ENCODE peak calls at places on chromosomes 16 and 17, in five cellular contexts. M, O, G, L and V are unnamed samples.

GRCh38 chr16:53817117-53817516 is 113.2 kb downstream of the FTO start:
- DNase-seq in L (no peak), O (no peak), M (no peak), G (peak; percentile 72), V (no peak)

GRCh38 chr17:61232871-61233270 is 166.8 kb upstream of the TBX2 start:
- DNase-seq in G (no peak), M (no peak), O (no peak), L (no peak), V (no peak)

GRCh38 chr17:36674278-36674650 is 72.9 kb downstream of the MRM1 start:
- DNase-seq in O (peak; percentile 23), M (no peak), L (no peak), G (no peak), V (no peak)

GRCh38 chr17:81868674-81869220 is 2.4 kb downstream of the ARHGDIA start:
- DNase-seq in M (no peak), O (no peak), L (peak; percentile 73), G (peak; percentile 81), V (no peak)

GRCh38 chr17:54968954-54969400 is 412 bp downstream of the STXBP4 start:
- DNase-seq in G (peak; percentile 11), M (no peak), L (no peak), O (no peak), V (peak; percentile 64)

GRCh38 chr16:3171855-3172593 is 16.0 kb upstream of the OR1F1 start:
- DNase-seq in M (no peak), O (no peak), L (peak; percentile 37), G (no peak), V (no peak)

GRCh38 chr16:81723098-81723723 is 55.9 kb upstream of the PLCG2 start:
- DNase-seq in M (peak; percentile 30), G (peak; percentile 75), L (no peak), O (no peak), V (no peak)

GRCh38 chr17:58383892-58384462 is 32.0 kb upstream of the SUPT4H1 start:
- DNase-seq in O (no peak), L (no peak), G (no peak), M (no peak), V (no peak)

GRCh38 chr16:86565181-86565631 is 1.4 kb upstream of the FOXC2 start:
- DNase-seq in L (no peak), M (no peak), O (no peak), G (no peak), V (no peak)

GRCh38 chr16:4612474-4612931 is 2.2 kb downstream of the UBALD1 start:
- DNase-seq in M (no peak), O (no peak), L (no peak), G (no peak), V (no peak)

GRCh38 chr16:85652431-85653221 is 36.1 kb downstream of the GINS2 start:
- DNase-seq in M (peak; percentile 74), L (peak; percentile 70), G (no peak), O (no peak), V (peak; percentile 62)

GRCh38 chr16:73047536-73048291 is at the start of gene ZFHX3:
- DNase-seq in G (no peak), O (peak; percentile 13), L (peak; percentile 87), M (no peak), V (peak; percentile 27)

GRCh38 chr17:68599091-68599872 is 1.9 kb downstream of the FAM20A start:
- DNase-seq in L (no peak), O (no peak), G (no peak), M (no peak), V (no peak)

GRCh38 chr17:34201225-34201624 is 53.9 kb upstream of the CCL2 start:
- DNase-seq in O (no peak), L (no peak), M (no peak), G (no peak), V (no peak)

GRCh38 chr16:30609002-30609927 is 924 bp downstream of the ZNF689 start:
- DNase-seq in L (peak; percentile 74), M (peak; percentile 64), G (peak; percentile 54), O (peak; percentile 20), V (peak; percentile 51)

GRCh38 chr16:28596840-28597691 is at the start of gene SULT1A2:
- DNase-seq in M (no peak), O (no peak), L (peak; percentile 89), G (peak; percentile 30), V (no peak)

GRCh38 chr17:45384047-45384799 is 48.4 kb downstream of the ARHGAP27 start:
- DNase-seq in M (no peak), G (no peak), L (no peak), O (no peak), V (no peak)

GRCh38 chr16:77823067-77823466 is 34.7 kb downstream of the VAT1L start:
- DNase-seq in G (no peak), M (no peak), L (no peak), O (no peak), V (no peak)

GRCh38 chr16:84832488-84833141 is 12.8 kb downstream of the CRISPLD2 start:
- DNase-seq in O (no peak), L (peak; percentile 68), G (no peak), M (peak; percentile 77), V (no peak)

GRCh38 chr16:708019-708418 is 2.4 kb upstream of the FBXL16 start:
- DNase-seq in G (no peak), L (no peak), O (no peak), M (no peak), V (no peak)

GRCh38 chr17:33334703-33335102 is 41.6 kb upstream of the ASIC2 start:
- DNase-seq in M (no peak), O (no peak), G (peak; percentile 8), L (no peak), V (no peak)

DNA sequence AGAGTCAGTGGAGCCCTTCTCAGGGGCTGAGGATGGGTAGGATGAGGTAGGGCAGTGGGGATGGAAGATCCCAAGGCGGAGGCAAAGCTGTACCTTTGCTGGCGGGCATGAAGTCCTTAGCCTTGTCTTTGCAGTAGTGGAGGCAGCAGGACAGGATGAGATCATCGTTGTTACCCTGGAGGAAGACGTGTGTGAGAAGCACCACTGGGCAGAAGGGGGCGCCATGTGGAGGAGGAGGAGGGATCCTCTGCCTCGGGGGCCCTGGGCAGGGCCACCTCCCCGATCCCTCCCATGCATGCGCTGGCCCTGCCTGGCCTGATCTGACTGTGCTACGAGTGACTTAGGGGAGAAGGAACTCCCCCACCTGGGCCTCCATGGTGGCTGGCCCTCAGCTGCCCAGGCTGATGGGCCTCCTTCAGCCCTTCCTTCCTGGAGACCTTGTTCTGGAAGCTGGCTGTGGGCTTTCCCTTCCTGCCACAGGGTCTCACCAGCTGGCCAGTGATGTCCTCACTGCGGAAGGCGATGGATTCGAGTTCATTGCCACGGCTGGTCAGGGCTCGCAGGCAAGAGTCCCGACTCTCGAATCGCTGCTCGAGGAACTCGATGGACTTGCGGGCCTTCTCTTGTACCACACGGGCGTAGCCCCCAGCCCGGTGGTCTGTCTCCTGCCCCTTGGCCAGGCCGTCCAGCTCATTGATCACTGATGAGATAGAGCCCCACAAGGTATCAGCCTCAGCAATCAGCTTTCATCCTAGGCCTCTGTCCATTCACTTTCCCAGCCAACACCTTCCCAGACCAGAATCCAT is 10.3 kb downstream of the HIC1 start:
- DNase-seq in L (no peak), O (no peak), G (no peak), M (no peak), V (no peak)
- H3K27ac ChIP-seq in L (peak overlapping the region; percentile 65), O (no peak overlapping the region), G (peak overlapping the region; percentile 51), M (peak overlapping the region; percentile 86), V (no peak overlapping the region)

DNA sequence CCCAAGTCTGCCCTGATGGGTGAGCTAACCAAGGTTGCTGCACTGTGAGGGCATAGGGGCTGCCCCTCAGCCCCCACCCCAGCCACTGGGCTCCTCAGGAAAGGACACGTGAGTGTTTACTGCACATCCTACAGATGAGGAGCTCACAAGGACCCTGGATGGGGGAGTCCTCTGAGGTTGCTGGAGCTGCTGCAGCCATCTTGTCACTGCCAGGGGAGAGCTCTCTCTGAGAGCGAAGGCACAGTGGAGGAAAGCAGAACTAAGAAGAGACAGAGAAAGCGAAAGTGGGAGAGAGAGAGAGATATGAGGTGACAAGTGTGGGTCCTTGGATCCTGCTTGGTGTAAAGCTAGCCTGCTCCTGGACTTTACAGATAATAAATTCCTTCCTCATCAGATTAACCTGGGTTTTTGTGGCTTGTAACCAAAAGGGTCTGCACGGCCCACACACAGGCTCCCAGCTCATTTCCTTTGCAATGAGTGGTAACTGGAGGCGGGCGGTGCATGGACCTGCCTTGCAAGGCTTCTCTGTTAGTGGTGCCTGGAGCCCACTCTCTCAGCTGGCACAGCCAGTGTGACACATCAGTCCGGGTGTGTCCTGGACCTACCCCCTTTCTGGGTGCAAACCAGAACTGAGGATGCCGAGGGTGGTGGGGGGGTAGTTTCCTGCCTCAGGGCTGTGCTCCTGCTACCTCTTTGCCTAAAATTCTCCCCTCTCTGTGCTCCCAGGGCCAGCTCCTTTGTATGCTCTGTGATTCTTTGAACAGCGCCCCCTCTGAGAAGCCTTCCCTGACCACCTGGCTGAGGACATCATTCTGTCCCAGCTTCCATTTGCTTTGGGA is 14.2 kb downstream of the SNX20 start:
- DNase-seq in L (no peak), G (no peak), M (no peak), O (no peak), V (no peak)
- H3K27ac ChIP-seq in L (no peak overlapping the region), G (no peak overlapping the region), M (no peak overlapping the region), O (peak overlapping the region; percentile 14), V (no peak overlapping the region)

DNA sequence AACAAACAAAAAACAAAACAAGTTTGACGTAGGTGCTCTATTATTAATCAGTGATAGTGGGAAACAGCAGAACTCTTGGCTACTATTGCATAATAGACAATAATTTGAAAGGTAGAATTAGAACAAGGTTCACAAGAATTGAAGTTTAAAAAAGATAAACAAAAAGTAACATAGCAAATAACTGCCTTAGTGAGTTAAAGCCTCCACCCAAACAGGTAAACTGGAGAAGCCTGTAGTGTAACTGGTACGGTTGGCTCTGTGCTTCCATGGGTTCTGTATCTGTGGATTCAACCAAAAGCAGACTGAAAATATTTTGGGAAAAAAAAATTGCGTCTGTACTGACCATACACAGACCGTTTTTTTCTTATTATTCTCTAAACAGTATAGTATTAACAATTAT is 38.5 kb downstream of the MBTD1 start:
- DNase-seq in M (no peak), O (no peak), L (no peak), G (no peak), V (no peak)
- H3K27ac ChIP-seq in M (no peak overlapping the region), O (no peak overlapping the region), L (no peak overlapping the region), G (no peak overlapping the region), V (no peak overlapping the region)

GRCh38 chr17:29376667-29377268 is 13.4 kb upstream of the TAOK1 start:
- DNase-seq in G (peak; percentile 21), M (peak; percentile 50), L (no peak), O (no peak), V (peak; percentile 84)

GRCh38 chr17:29384901-29385300 is 5.3 kb upstream of the TAOK1 start:
- DNase-seq in O (no peak), L (no peak), G (peak; percentile 16), M (no peak), V (no peak)

GRCh38 chr17:29383687-29384086 is 6.5 kb upstream of the TAOK1 start:
- DNase-seq in O (no peak), G (no peak), L (no peak), M (no peak), V (no peak)

GRCh38 chr17:29378495-29378894 is 11.7 kb upstream of the TAOK1 start:
- DNase-seq in G (no peak), M (no peak), L (no peak), O (no peak), V (no peak)

DNA sequence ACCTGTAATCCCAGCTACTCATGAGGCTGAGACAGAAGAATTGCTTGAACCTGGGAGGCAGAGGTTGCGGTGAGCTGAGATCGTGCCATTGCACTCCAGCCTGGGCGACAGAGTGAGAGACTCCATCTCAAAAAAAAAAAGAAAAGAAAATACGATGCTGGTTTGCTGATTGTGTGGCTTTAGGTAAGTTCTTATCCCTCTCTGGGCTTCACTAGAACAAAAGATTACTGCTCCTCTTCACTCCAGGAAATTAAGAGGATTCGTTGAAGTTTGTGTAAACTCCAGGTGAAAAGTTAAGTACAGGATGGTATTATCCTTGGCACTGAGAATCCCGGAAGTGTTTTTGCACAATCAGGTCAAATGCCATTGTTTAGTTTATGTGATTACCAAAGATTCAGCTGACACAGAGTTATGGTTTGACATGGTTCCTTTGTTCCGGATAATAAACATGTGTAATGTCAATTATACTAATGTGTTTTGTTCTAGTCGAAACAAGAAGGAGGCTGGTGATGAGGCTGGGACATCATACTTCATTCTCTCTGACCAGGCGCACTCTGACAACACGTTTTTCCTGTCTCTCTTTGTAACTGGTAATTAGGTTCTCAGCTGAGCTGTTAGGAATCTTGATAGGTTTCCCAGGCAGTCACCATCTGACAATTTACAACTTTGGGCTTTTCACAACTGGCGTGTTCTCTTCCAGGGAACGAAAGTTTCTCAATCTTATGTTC is 10.9 kb upstream of the TAOK1 start:
- DNase-seq in G (no peak), O (no peak), M (no peak), L (no peak), V (no peak)
- H3K27ac ChIP-seq in G (no peak overlapping the region), O (no peak overlapping the region), M (peak overlapping the region; percentile 98), L (no peak overlapping the region), V (peak overlapping the region; percentile 78)